ENCODE peak calls at places on chromosomes 6 and 20, in five cellular contexts. O, A, B, T and U are unnamed samples.
A peak's percentile ranks its signal among the peaks of the same experiment; 100 is the strongest.

GRCh38 chr6:99111590-99111989 is 163.8 kb upstream of the FBXL4 start:
- DNase-seq in A (no peak), B (no peak), T (no peak), O (no peak), U (no peak)

GRCh38 chr20:1177680-1178079 is 7.1 kb downstream of the TMEM74B start:
- DNase-seq in O (no peak), B (no peak), T (no peak), A (no peak), U (peak; percentile 45)

GRCh38 chr6:114364295-114364694 is 21.5 kb upstream of the HS3ST5 start:
- DNase-seq in T (no peak), A (no peak), B (no peak), O (no peak), U (no peak)

GRCh38 chr6:136051140-136051775 is 198.9 kb downstream of the MTFR2 start:
- DNase-seq in A (no peak), B (no peak), O (peak; percentile 21), T (no peak), U (no peak)

GRCh38 chr20:13856356-13856755 is 71.5 kb downstream of the NDUFAF5 start:
- DNase-seq in T (no peak), O (no peak), A (no peak), B (no peak), U (no peak)

GRCh38 chr6:151870375-151870774 is 62.9 kb downstream of the ESR1 start:
- DNase-seq in T (no peak), O (no peak), A (no peak), B (no peak), U (no peak)

GRCh38 chr6:70292144-70292543 is 10.7 kb downstream of the COL9A1 start:
- DNase-seq in O (no peak), T (no peak), A (no peak), B (no peak), U (no peak)

GRCh38 chr6:82951389-82951788 is 114.3 kb downstream of the UBE3D start:
- DNase-seq in B (no peak), O (no peak), A (no peak), T (no peak), U (no peak)

GRCh38 chr20:38331245-38331644 is 15.0 kb upstream of the LBP start:
- DNase-seq in O (no peak), T (no peak), B (no peak), A (no peak), U (no peak)

GRCh38 chr20:44075191-44075949 is 111.6 kb downstream of the JPH2 start:
- DNase-seq in O (no peak), A (no peak), T (peak; percentile 9), B (no peak), U (no peak)

GRCh38 chr6:120965814-120966213 is 368.5 kb downstream of the TBC1D32 start:
- DNase-seq in B (no peak), O (no peak), A (no peak), T (no peak), U (no peak)

GRCh38 chr20:58692579-58693225 is at the start of gene NPEPL1:
- DNase-seq in T (peak; percentile 58), A (peak; percentile 82), B (peak; percentile 79), O (peak; percentile 60), U (peak; percentile 87)

GRCh38 chr6:44674226-44675155 is 287.0 kb downstream of the CDC5L start:
- DNase-seq in B (no peak), O (no peak), A (no peak), T (no peak), U (no peak)

GRCh38 chr6:26607434-26608230 is 10.9 kb downstream of the ABT1 start:
- DNase-seq in B (peak; percentile 57), A (no peak), T (no peak), O (no peak), U (peak; percentile 68)

GRCh38 chr20:51315390-51315789 is 227.1 kb downstream of the NFATC2 start:
- DNase-seq in O (no peak), A (no peak), B (no peak), T (no peak), U (no peak)

GRCh38 chr6:1524040-1524480 is 85.7 kb upstream of the FOXC1 start:
- DNase-seq in O (peak; percentile 36), A (peak; percentile 86), T (peak; percentile 66), B (peak; percentile 36), U (peak; percentile 62)

GRCh38 chr6:62775427-62776022 is 435.7 kb upstream of the FKBP1C start:
- DNase-seq in T (no peak), O (no peak), B (no peak), A (no peak), U (peak; percentile 35)

GRCh38 chr6:47161176-47161687 is 119.1 kb upstream of the ADGRF1 start:
- DNase-seq in A (no peak), B (peak; percentile 36), T (no peak), O (no peak), U (no peak)

GRCh38 chr6:119720160-119720559 is 370.6 kb upstream of the MAN1A1 start:
- DNase-seq in T (no peak), B (no peak), O (no peak), A (no peak), U (peak; percentile 46)

GRCh38 chr6:112337209-112337638 is 9.9 kb upstream of the RFPL4B start:
- DNase-seq in B (no peak), T (peak; percentile 22), A (no peak), O (peak; percentile 60), U (no peak)

GRCh38 chr20:34720266-34720665 is 16.1 kb downstream of the TP53INP2 start:
- DNase-seq in A (no peak), T (no peak), O (no peak), B (no peak), U (no peak)

GRCh38 chr6:83216806-83217205 is 23.6 kb downstream of the RWDD2A start:
- DNase-seq in T (no peak), O (no peak), A (no peak), B (no peak), U (no peak)

GRCh38 chr6:104182811-104183210 is 676.9 kb downstream of the HACE1 start:
- DNase-seq in B (no peak), T (no peak), O (no peak), A (no peak), U (no peak)

GRCh38 chr6:100549406-100550167 is 84.9 kb upstream of the SIM1 start:
- DNase-seq in B (no peak), A (no peak), T (no peak), O (no peak), U (no peak)

GRCh38 chr6:42819803-42820508 is 38.1 kb downstream of the BICRAL start:
- DNase-seq in A (no peak), B (no peak), O (no peak), T (no peak), U (no peak)

GRCh38 chr6:106098383-106099234 is 12.5 kb downstream of the PRDM1 start:
- DNase-seq in A (peak; percentile 70), T (peak; percentile 28), B (peak; percentile 86), O (no peak), U (peak; percentile 72)

GRCh38 chr6:73074175-73074574 is 151.1 kb downstream of the KHDC1L start:
- DNase-seq in A (no peak), B (no peak), O (no peak), T (no peak), U (no peak)

GRCh38 chr20:47258745-47259695 is 97.5 kb downstream of the ZMYND8 start:
- DNase-seq in B (no peak), O (no peak), A (no peak), T (peak; percentile 25), U (no peak)

GRCh38 chr6:39003072-39003471 is 45.5 kb upstream of the GLP1R start:
- DNase-seq in O (no peak), B (no peak), T (no peak), A (no peak), U (peak; percentile 20)

GRCh38 chr6:19834858-19835257 is 2.3 kb upstream of the ID4 start:
- DNase-seq in T (no peak), O (no peak), B (no peak), A (no peak), U (no peak)

GRCh38 chr6:16397623-16398022 is 159.2 kb downstream of the GMPR start:
- DNase-seq in A (no peak), B (no peak), O (no peak), T (no peak), U (no peak)

GRCh38 chr6:31615748-31616147 is 714 bp downstream of the AIF1 start:
- DNase-seq in B (no peak), A (no peak), O (no peak), T (no peak), U (no peak)
- TF ChIP-seq POLR2A in B (no peak), A (no peak), O (no peak), T (no peak), U (no peak)

GRCh38 chr6:149864578-149865535 is 698 bp upstream of the LRP11 start:
- DNase-seq in B (no peak), O (no peak), A (no peak), T (no peak), U (peak; percentile 63)

GRCh38 chr6:149861603-149862423 is 2.3 kb downstream of the LRP11 start:
- DNase-seq in A (no peak), T (no peak), B (no peak), O (no peak), U (no peak)

GRCh38 chr6:149862901-149863595 is 1.1 kb downstream of the LRP11 start:
- DNase-seq in A (peak; percentile 74), T (peak; percentile 82), O (peak; percentile 58), B (peak; percentile 67), U (peak; percentile 69)

GRCh38 chr6:149863596-149863845 is 638 bp downstream of the LRP11 start:
- DNase-seq in B (no peak), A (no peak), T (no peak), O (no peak), U (no peak)

GRCh38 chr6:149863846-149864577 is at the start of gene LRP11:
- DNase-seq in T (peak; percentile 84), A (peak; percentile 93), O (peak; percentile 82), B (peak; percentile 93), U (peak; percentile 87)
- TF ChIP-seq POLR2A in T (peak; percentile 93), A (peak; percentile 12), O (peak; percentile 85), B (peak; percentile 64), U (peak; percentile 54)

GRCh38 chr20:10671850-10672578 is 1.8 kb downstream of the JAG1 start:
- DNase-seq in A (peak; percentile 77), T (peak; percentile 54), O (peak; percentile 80), B (peak; percentile 74), U (peak; percentile 44)
- TF ChIP-seq POLR2A in A (no peak), T (no peak), O (no peak), B (peak; percentile 30), U (no peak)

DNA sequence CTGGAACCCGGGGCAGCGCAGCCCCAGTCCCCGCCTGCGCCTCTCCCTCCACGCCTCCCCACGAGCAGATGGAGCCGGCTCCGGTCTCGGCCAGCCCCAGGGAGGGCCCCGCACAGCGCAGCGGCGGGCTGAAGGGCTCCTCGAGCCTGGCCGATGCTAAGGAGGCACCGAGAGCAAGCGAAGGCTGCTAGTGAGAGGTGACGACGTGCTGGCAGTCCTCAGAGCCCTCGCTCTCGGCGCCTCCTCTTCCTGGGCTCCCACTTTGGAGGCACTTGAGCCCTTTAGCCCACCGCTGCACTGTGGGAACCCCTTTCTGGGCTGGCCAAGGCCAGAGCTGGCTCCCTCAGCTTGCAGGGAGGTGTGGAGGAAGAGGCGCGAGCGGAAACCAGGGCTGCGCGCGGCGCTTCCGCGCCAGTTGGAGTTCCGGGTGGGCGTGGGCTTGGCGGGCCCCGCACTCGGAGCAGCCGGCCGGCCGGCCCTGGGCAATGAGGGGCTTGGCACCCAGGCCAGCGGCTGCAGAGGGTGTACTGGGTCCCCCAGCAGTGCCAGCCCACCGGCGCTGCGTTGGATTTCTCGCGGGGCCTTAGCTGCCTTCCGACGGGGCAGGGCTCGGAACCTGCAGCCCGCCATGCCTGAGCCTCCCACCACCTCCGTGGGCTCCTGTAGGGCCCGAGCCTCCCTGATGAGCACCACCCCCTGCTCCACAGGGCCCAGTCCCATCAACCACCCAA is 2.5 kb upstream of the TMEM14C start:
- DNase-seq in T (no peak), O (peak; percentile 50), B (peak; percentile 43), A (peak; percentile 76), U (peak; percentile 76)
- TF ChIP-seq POLR2A in T (no peak), O (no peak), B (peak; percentile 74), A (peak; percentile 40), U (peak; percentile 43)